ENCODE peak calls at places on chromosomes 4 and X, in ten cellular contexts. One of them, this sample, is unnamed.

GRCh38 chr4:8105303-8106100 is 53.1 kb downstream of the ABLIM2 start:
- DNase-seq in activated CD8-positive, alpha-beta memory T cell treated with anti-CD3 and anti-CD28 coated beads, Interleukin-2, amount 50 U/mL, for 4 hours: no peak
- DNase-seq in nucleus accumbens: no peak
- DNase-seq in HFFc6: no peak
- DNase-seq in ACHN: no peak
- DNase-seq in naive thymus-derived CD8-positive, alpha-beta T cell: no peak
- DNase-seq in stimulated activated CD8-positive, alpha-beta memory T cell treated with anti-CD3 and anti-CD28 coated beads, Interleukin-4, amount 100 ng/mL, for 4 hours: no peak
- DNase-seq in progenitor cell of endocrine pancreas: no peak
- DNase-seq in iris pigment epithelial cell: no peak
- DNase-seq in GM13976: no peak
- DNase-seq in this sample: no peak

GRCh38 chr4:26022346-26022891 is 108.4 kb downstream of the SMIM20 start:
- DNase-seq in activated CD8-positive, alpha-beta memory T cell treated with anti-CD3 and anti-CD28 coated beads, Interleukin-2, amount 50 U/mL, for 4 hours: no peak
- DNase-seq in nucleus accumbens: no peak
- DNase-seq in HFFc6: peak; percentile 89
- DNase-seq in ACHN: no peak
- DNase-seq in naive thymus-derived CD8-positive, alpha-beta T cell: no peak
- DNase-seq in stimulated activated CD8-positive, alpha-beta memory T cell treated with anti-CD3 and anti-CD28 coated beads, Interleukin-4, amount 100 ng/mL, for 4 hours: no peak
- DNase-seq in progenitor cell of endocrine pancreas: no peak
- DNase-seq in iris pigment epithelial cell: peak; percentile 71
- DNase-seq in GM13976: no peak
- DNase-seq in this sample: peak; percentile 67

GRCh38 chr4:96166806-96167205 is 326.9 kb downstream of the PDHA2 start:
- DNase-seq in activated CD8-positive, alpha-beta memory T cell treated with anti-CD3 and anti-CD28 coated beads, Interleukin-2, amount 50 U/mL, for 4 hours: no peak
- DNase-seq in nucleus accumbens: no peak
- DNase-seq in HFFc6: no peak
- DNase-seq in ACHN: no peak
- DNase-seq in naive thymus-derived CD8-positive, alpha-beta T cell: no peak
- DNase-seq in stimulated activated CD8-positive, alpha-beta memory T cell treated with anti-CD3 and anti-CD28 coated beads, Interleukin-4, amount 100 ng/mL, for 4 hours: no peak
- DNase-seq in progenitor cell of endocrine pancreas: no peak
- DNase-seq in iris pigment epithelial cell: no peak
- DNase-seq in GM13976: no peak
- DNase-seq in this sample: no peak

GRCh38 chrX:55593756-55594257 is 29.4 kb upstream of the FOXR2 start:
- DNase-seq in activated CD8-positive, alpha-beta memory T cell treated with anti-CD3 and anti-CD28 coated beads, Interleukin-2, amount 50 U/mL, for 4 hours: no peak
- DNase-seq in nucleus accumbens: no peak
- DNase-seq in HFFc6: no peak
- DNase-seq in ACHN: no peak
- DNase-seq in naive thymus-derived CD8-positive, alpha-beta T cell: no peak
- DNase-seq in stimulated activated CD8-positive, alpha-beta memory T cell treated with anti-CD3 and anti-CD28 coated beads, Interleukin-4, amount 100 ng/mL, for 4 hours: no peak
- DNase-seq in progenitor cell of endocrine pancreas: no peak
- DNase-seq in iris pigment epithelial cell: no peak
- DNase-seq in GM13976: no peak
- DNase-seq in this sample: no peak

GRCh38 chrX:153781428-153782047 is 697 bp downstream of the SRPK3 start:
- DNase-seq in activated CD8-positive, alpha-beta memory T cell treated with anti-CD3 and anti-CD28 coated beads, Interleukin-2, amount 50 U/mL, for 4 hours: no peak
- DNase-seq in nucleus accumbens: no peak
- DNase-seq in HFFc6: no peak
- DNase-seq in ACHN: no peak
- DNase-seq in naive thymus-derived CD8-positive, alpha-beta T cell: no peak
- DNase-seq in stimulated activated CD8-positive, alpha-beta memory T cell treated with anti-CD3 and anti-CD28 coated beads, Interleukin-4, amount 100 ng/mL, for 4 hours: no peak
- DNase-seq in progenitor cell of endocrine pancreas: no peak
- DNase-seq in iris pigment epithelial cell: no peak
- DNase-seq in GM13976: no peak
- DNase-seq in this sample: peak; percentile 7

GRCh38 chrX:46444011-46444410 is 101.2 kb downstream of the ZNF674 start:
- DNase-seq in activated CD8-positive, alpha-beta memory T cell treated with anti-CD3 and anti-CD28 coated beads, Interleukin-2, amount 50 U/mL, for 4 hours: no peak
- DNase-seq in nucleus accumbens: no peak
- DNase-seq in HFFc6: peak; percentile 79
- DNase-seq in ACHN: peak; percentile 77
- DNase-seq in naive thymus-derived CD8-positive, alpha-beta T cell: no peak
- DNase-seq in stimulated activated CD8-positive, alpha-beta memory T cell treated with anti-CD3 and anti-CD28 coated beads, Interleukin-4, amount 100 ng/mL, for 4 hours: no peak
- DNase-seq in progenitor cell of endocrine pancreas: no peak
- DNase-seq in iris pigment epithelial cell: peak; percentile 86
- DNase-seq in GM13976: no peak
- DNase-seq in this sample: peak; percentile 86

GRCh38 chr4:127623755-127624087 is 9.0 kb upstream of the INTU start:
- DNase-seq in activated CD8-positive, alpha-beta memory T cell treated with anti-CD3 and anti-CD28 coated beads, Interleukin-2, amount 50 U/mL, for 4 hours: no peak
- DNase-seq in nucleus accumbens: no peak
- DNase-seq in HFFc6: no peak
- DNase-seq in ACHN: no peak
- DNase-seq in naive thymus-derived CD8-positive, alpha-beta T cell: no peak
- DNase-seq in stimulated activated CD8-positive, alpha-beta memory T cell treated with anti-CD3 and anti-CD28 coated beads, Interleukin-4, amount 100 ng/mL, for 4 hours: no peak
- DNase-seq in progenitor cell of endocrine pancreas: no peak
- DNase-seq in iris pigment epithelial cell: peak; percentile 34
- DNase-seq in GM13976: peak; percentile 31
- DNase-seq in this sample: peak; percentile 28

GRCh38 chr4:86279247-86279960 is 80.4 kb downstream of the MAPK10 start:
- DNase-seq in activated CD8-positive, alpha-beta memory T cell treated with anti-CD3 and anti-CD28 coated beads, Interleukin-2, amount 50 U/mL, for 4 hours: no peak
- DNase-seq in nucleus accumbens: no peak
- DNase-seq in HFFc6: no peak
- DNase-seq in ACHN: no peak
- DNase-seq in naive thymus-derived CD8-positive, alpha-beta T cell: no peak
- DNase-seq in stimulated activated CD8-positive, alpha-beta memory T cell treated with anti-CD3 and anti-CD28 coated beads, Interleukin-4, amount 100 ng/mL, for 4 hours: no peak
- DNase-seq in progenitor cell of endocrine pancreas: no peak
- DNase-seq in iris pigment epithelial cell: no peak
- DNase-seq in GM13976: no peak
- DNase-seq in this sample: no peak

GRCh38 chr4:166197166-166197565 is 324.1 kb downstream of the TLL1 start:
- DNase-seq in activated CD8-positive, alpha-beta memory T cell treated with anti-CD3 and anti-CD28 coated beads, Interleukin-2, amount 50 U/mL, for 4 hours: no peak
- DNase-seq in nucleus accumbens: no peak
- DNase-seq in HFFc6: no peak
- DNase-seq in ACHN: no peak
- DNase-seq in naive thymus-derived CD8-positive, alpha-beta T cell: no peak
- DNase-seq in stimulated activated CD8-positive, alpha-beta memory T cell treated with anti-CD3 and anti-CD28 coated beads, Interleukin-4, amount 100 ng/mL, for 4 hours: no peak
- DNase-seq in progenitor cell of endocrine pancreas: no peak
- DNase-seq in iris pigment epithelial cell: no peak
- DNase-seq in GM13976: no peak
- DNase-seq in this sample: peak; percentile 3

GRCh38 chrX:143634701-143635442 is 1.0 kb downstream of the SLITRK4 start:
- DNase-seq in activated CD8-positive, alpha-beta memory T cell treated with anti-CD3 and anti-CD28 coated beads, Interleukin-2, amount 50 U/mL, for 4 hours: no peak
- DNase-seq in nucleus accumbens: no peak
- DNase-seq in HFFc6: no peak
- DNase-seq in ACHN: no peak
- DNase-seq in naive thymus-derived CD8-positive, alpha-beta T cell: no peak
- DNase-seq in stimulated activated CD8-positive, alpha-beta memory T cell treated with anti-CD3 and anti-CD28 coated beads, Interleukin-4, amount 100 ng/mL, for 4 hours: no peak
- DNase-seq in progenitor cell of endocrine pancreas: peak; percentile 24
- DNase-seq in iris pigment epithelial cell: no peak
- DNase-seq in GM13976: no peak
- DNase-seq in this sample: no peak

GRCh38 chr4:47215759-47216158 is 184.4 kb downstream of the GABRB1 start:
- DNase-seq in activated CD8-positive, alpha-beta memory T cell treated with anti-CD3 and anti-CD28 coated beads, Interleukin-2, amount 50 U/mL, for 4 hours: no peak
- DNase-seq in nucleus accumbens: no peak
- DNase-seq in HFFc6: no peak
- DNase-seq in ACHN: no peak
- DNase-seq in naive thymus-derived CD8-positive, alpha-beta T cell: no peak
- DNase-seq in stimulated activated CD8-positive, alpha-beta memory T cell treated with anti-CD3 and anti-CD28 coated beads, Interleukin-4, amount 100 ng/mL, for 4 hours: no peak
- DNase-seq in progenitor cell of endocrine pancreas: no peak
- DNase-seq in iris pigment epithelial cell: peak; percentile 41
- DNase-seq in GM13976: no peak
- DNase-seq in this sample: peak; percentile 14

GRCh38 chr4:37535872-37536271 is 150.3 kb downstream of the RELL1 start:
- DNase-seq in activated CD8-positive, alpha-beta memory T cell treated with anti-CD3 and anti-CD28 coated beads, Interleukin-2, amount 50 U/mL, for 4 hours: no peak
- DNase-seq in nucleus accumbens: no peak
- DNase-seq in HFFc6: no peak
- DNase-seq in ACHN: no peak
- DNase-seq in naive thymus-derived CD8-positive, alpha-beta T cell: no peak
- DNase-seq in stimulated activated CD8-positive, alpha-beta memory T cell treated with anti-CD3 and anti-CD28 coated beads, Interleukin-4, amount 100 ng/mL, for 4 hours: no peak
- DNase-seq in progenitor cell of endocrine pancreas: no peak
- DNase-seq in iris pigment epithelial cell: no peak
- DNase-seq in GM13976: no peak
- DNase-seq in this sample: peak; percentile 24

GRCh38 chrX:119500061-119500800 is 32.0 kb downstream of the SLC25A5 start:
- DNase-seq in activated CD8-positive, alpha-beta memory T cell treated with anti-CD3 and anti-CD28 coated beads, Interleukin-2, amount 50 U/mL, for 4 hours: no peak
- DNase-seq in nucleus accumbens: no peak
- DNase-seq in HFFc6: no peak
- DNase-seq in ACHN: no peak
- DNase-seq in naive thymus-derived CD8-positive, alpha-beta T cell: no peak
- DNase-seq in stimulated activated CD8-positive, alpha-beta memory T cell treated with anti-CD3 and anti-CD28 coated beads, Interleukin-4, amount 100 ng/mL, for 4 hours: no peak
- DNase-seq in progenitor cell of endocrine pancreas: no peak
- DNase-seq in iris pigment epithelial cell: no peak
- DNase-seq in GM13976: no peak
- DNase-seq in this sample: no peak

GRCh38 chr4:87236851-87237250 is 16.4 kb upstream of the KLHL8 start:
- DNase-seq in activated CD8-positive, alpha-beta memory T cell treated with anti-CD3 and anti-CD28 coated beads, Interleukin-2, amount 50 U/mL, for 4 hours: no peak
- DNase-seq in nucleus accumbens: no peak
- DNase-seq in HFFc6: no peak
- DNase-seq in ACHN: no peak
- DNase-seq in naive thymus-derived CD8-positive, alpha-beta T cell: no peak
- DNase-seq in stimulated activated CD8-positive, alpha-beta memory T cell treated with anti-CD3 and anti-CD28 coated beads, Interleukin-4, amount 100 ng/mL, for 4 hours: no peak
- DNase-seq in progenitor cell of endocrine pancreas: no peak
- DNase-seq in iris pigment epithelial cell: no peak
- DNase-seq in GM13976: no peak
- DNase-seq in this sample: peak; percentile 11

GRCh38 chr4:184384810-184385557 is 89.4 kb downstream of the IRF2 start:
- DNase-seq in activated CD8-positive, alpha-beta memory T cell treated with anti-CD3 and anti-CD28 coated beads, Interleukin-2, amount 50 U/mL, for 4 hours: no peak
- DNase-seq in nucleus accumbens: no peak
- DNase-seq in HFFc6: no peak
- DNase-seq in ACHN: no peak
- DNase-seq in naive thymus-derived CD8-positive, alpha-beta T cell: no peak
- DNase-seq in stimulated activated CD8-positive, alpha-beta memory T cell treated with anti-CD3 and anti-CD28 coated beads, Interleukin-4, amount 100 ng/mL, for 4 hours: no peak
- DNase-seq in progenitor cell of endocrine pancreas: no peak
- DNase-seq in iris pigment epithelial cell: peak; percentile 59
- DNase-seq in GM13976: no peak
- DNase-seq in this sample: no peak

GRCh38 chr4:54843946-54844345 is 186.2 kb downstream of the KIT start:
- DNase-seq in activated CD8-positive, alpha-beta memory T cell treated with anti-CD3 and anti-CD28 coated beads, Interleukin-2, amount 50 U/mL, for 4 hours: no peak
- DNase-seq in nucleus accumbens: no peak
- DNase-seq in HFFc6: no peak
- DNase-seq in ACHN: no peak
- DNase-seq in naive thymus-derived CD8-positive, alpha-beta T cell: no peak
- DNase-seq in stimulated activated CD8-positive, alpha-beta memory T cell treated with anti-CD3 and anti-CD28 coated beads, Interleukin-4, amount 100 ng/mL, for 4 hours: no peak
- DNase-seq in progenitor cell of endocrine pancreas: no peak
- DNase-seq in iris pigment epithelial cell: no peak
- DNase-seq in GM13976: no peak
- DNase-seq in this sample: no peak

GRCh38 chr4:182258441-182259031 is 15.3 kb downstream of the TENM3 start:
- DNase-seq in activated CD8-positive, alpha-beta memory T cell treated with anti-CD3 and anti-CD28 coated beads, Interleukin-2, amount 50 U/mL, for 4 hours: no peak
- DNase-seq in nucleus accumbens: no peak
- DNase-seq in HFFc6: no peak
- DNase-seq in ACHN: no peak
- DNase-seq in naive thymus-derived CD8-positive, alpha-beta T cell: no peak
- DNase-seq in stimulated activated CD8-positive, alpha-beta memory T cell treated with anti-CD3 and anti-CD28 coated beads, Interleukin-4, amount 100 ng/mL, for 4 hours: no peak
- DNase-seq in progenitor cell of endocrine pancreas: no peak
- DNase-seq in iris pigment epithelial cell: no peak
- DNase-seq in GM13976: no peak
- DNase-seq in this sample: no peak

This sample was measured in EL.